ENCODE peak calls at places on chromosomes 6 and 20, in seven cellular contexts. E is H1, Y is SK-N-SH, P is K562, J is HepG2, X is HCT116, S is GM12878. N is an unnamed sample.

GRCh38 chr6:52162940-52163908 is 23.0 kb upstream of the IL17A start:
- DNase-seq in S (no peak), X (peak), P (no peak), Y (no peak), E (no peak), J (peak), N (no peak)

GRCh38 chr6:31815025-31815838 is at the start of the genes HSPA1A and HSPA1L:
- DNase-seq in E (peak), Y (peak), S (no peak), P (peak), X (no peak), J (peak), N (peak)

GRCh38 chr6:22363166-22363965 is 66.5 kb upstream of the PRL start:
- DNase-seq in X (no peak), P (no peak), J (peak), Y (no peak), S (no peak), E (no peak), N (no peak)

GRCh38 chr6:107115695-107116327 is 496 bp upstream of the BEND3 start:
- DNase-seq in E (no peak), J (peak), X (no peak), S (no peak), P (peak), Y (peak), N (peak)

GRCh38 chr6:142174681-142175080 is 27.6 kb downstream of the VTA1 start:
- DNase-seq in S (no peak), E (no peak), P (no peak), Y (no peak), J (no peak), X (no peak), N (no peak)

GRCh38 chr20:381581-382290 is 1.2 kb downstream of the TRIB3 start:
- DNase-seq in E (no peak), S (peak), P (peak), J (peak), X (peak), Y (peak), N (no peak)

GRCh38 chr20:49372095-49372734 is 94.4 kb upstream of the ZNFX1 start:
- DNase-seq in P (no peak), X (no peak), E (no peak), J (no peak), Y (no peak), S (no peak), N (no peak)

GRCh38 chr6:30206799-30207618 is 6.2 kb downstream of the TRIM26 start:
- DNase-seq in E (no peak), P (no peak), J (peak), S (no peak), X (no peak), Y (no peak), N (no peak)

GRCh38 chr20:33788351-33789049 is 22.6 kb upstream of the CHMP4B start:
- DNase-seq in E (no peak), S (no peak), J (no peak), Y (no peak), X (no peak), P (no peak), N (no peak)

GRCh38 chr6:4316867-4317400 is 181.6 kb upstream of the ECI2 start:
- DNase-seq in Y (no peak), P (no peak), J (no peak), X (no peak), S (no peak), E (no peak), N (no peak)

GRCh38 chr20:61887694-61888093 is 178.0 kb downstream of the TAF4 start:
- DNase-seq in X (no peak), J (no peak), S (no peak), P (no peak), Y (no peak), E (no peak), N (no peak)

GRCh38 chr6:142537612-142538478 is 236.0 kb downstream of the ADGRG6 start:
- DNase-seq in S (no peak), E (peak), P (peak), X (peak), Y (no peak), J (peak), N (no peak)

GRCh38 chr20:6140947-6141346 is 18.1 kb upstream of the FERMT1 start:
- DNase-seq in S (no peak), X (no peak), Y (peak), J (peak), E (no peak), P (no peak), N (peak)

GRCh38 chr20:54848262-54848661 is 372.9 kb downstream of the DOK5 start:
- DNase-seq in E (no peak), Y (peak), X (no peak), S (no peak), P (no peak), J (no peak), N (no peak)

GRCh38 chr20:17533396-17533795 is 2.2 kb upstream of the BFSP1 start:
- DNase-seq in X (peak), J (peak), E (no peak), P (peak), Y (peak), S (no peak), N (no peak)

GRCh38 chr6:18380165-18380564 is 7.0 kb upstream of the RNF144B start:
- DNase-seq in Y (no peak), X (no peak), P (no peak), E (no peak), J (no peak), S (no peak), N (no peak)

GRCh38 chr20:24001901-24002405 is 13.4 kb upstream of the GGTLC1 start:
- DNase-seq in Y (no peak), S (no peak), J (no peak), P (no peak), E (no peak), X (no peak), N (no peak)

GRCh38 chr6:7819641-7820040 is 90.9 kb downstream of the TXNDC5 start:
- DNase-seq in P (no peak), E (no peak), Y (no peak), X (no peak), J (no peak), S (no peak), N (no peak)

GRCh38 chr6:94721459-94721858 is 855.9 kb upstream of the MANEA start:
- DNase-seq in J (no peak), X (no peak), S (no peak), P (no peak), E (no peak), Y (no peak), N (no peak)

GRCh38 chr6:158787395-158787794 is 31.8 kb downstream of the EZR start:
- DNase-seq in X (no peak), Y (no peak), S (no peak), E (no peak), P (no peak), J (no peak), N (no peak)

DNA sequence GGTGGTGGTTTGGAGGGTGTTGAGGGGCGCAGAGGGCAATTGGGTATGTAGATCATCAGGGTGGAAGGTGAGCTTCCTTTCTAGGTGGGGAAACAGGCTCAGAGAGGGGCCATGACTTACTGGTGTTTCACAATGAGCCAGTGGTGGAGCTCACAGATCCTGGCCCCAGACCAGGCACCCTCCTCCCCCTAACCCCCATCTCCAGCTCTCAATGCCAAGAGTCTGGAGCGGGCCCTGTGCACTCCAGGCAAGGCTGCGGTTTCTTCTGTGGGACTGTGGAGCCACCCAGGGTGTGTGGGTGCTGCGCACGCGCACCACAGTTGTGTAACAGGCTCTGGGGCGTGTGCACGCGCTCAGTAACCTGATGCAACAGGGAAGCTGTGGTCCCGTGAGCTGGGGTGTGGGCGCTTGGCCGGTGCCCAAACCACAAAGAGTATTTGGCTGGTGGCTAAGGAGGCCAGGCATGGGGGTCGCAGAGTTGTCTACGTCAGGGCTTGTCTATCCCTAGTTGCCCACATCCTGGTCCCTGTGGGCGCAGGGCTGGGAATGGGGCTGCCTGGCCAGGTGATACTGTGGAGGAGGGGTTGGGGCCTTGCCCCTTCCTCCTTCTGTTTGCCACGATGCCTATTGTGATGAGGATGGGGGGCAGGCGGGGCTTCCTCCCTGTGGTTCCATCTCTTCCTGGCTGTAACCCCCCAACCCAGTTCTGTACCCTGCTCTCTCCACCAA is 37.5 kb upstream of the MRPS18A start:
- DNase-seq in J (peak), E (no peak), X (peak), S (peak), P (peak), Y (no peak), N (peak)
- TF ChIP-seq JUND in J (peak), E (no peak), X (no peak), S (no peak), P (peak), Y (no peak), N (no peak)

GRCh38 chr20:47687095-47687987 is 97.9 kb downstream of the SULF2 start:
- DNase-seq in E (no peak), P (no peak), S (no peak), J (no peak), Y (no peak), X (no peak), N (no peak)
- TF ChIP-seq JUND in E (no peak), P (no peak), S (no peak), J (no peak), Y (no peak), X (no peak), N (no peak)

GRCh38 chr6:125839471-125839870 is 48.7 kb downstream of the NCOA7 start:
- DNase-seq in X (no peak), E (no peak), S (no peak), Y (no peak), J (no peak), P (no peak), N (no peak)
- TF ChIP-seq JUND in X (no peak), E (no peak), S (no peak), Y (no peak), J (no peak), P (no peak), N (no peak)

GRCh38 chr20:45950330-45950646 is 15.8 kb downstream of the PCIF1 start:
- DNase-seq in S (no peak), P (no peak), Y (no peak), E (no peak), X (no peak), J (no peak), N (no peak)

GRCh38 chr20:45951925-45952834 is 17.7 kb downstream of the PCIF1 start:
- DNase-seq in P (no peak), E (no peak), J (no peak), X (no peak), S (no peak), Y (no peak), N (no peak)

GRCh38 chr20:45951474-45951873 is 17.0 kb downstream of the PCIF1 start:
- DNase-seq in J (no peak), E (no peak), Y (no peak), X (no peak), P (no peak), S (no peak), N (no peak)

GRCh38 chr20:45952861-45953260 is 18.4 kb downstream of the PCIF1 start:
- DNase-seq in J (no peak), X (no peak), E (no peak), Y (no peak), P (no peak), S (no peak), N (no peak)

GRCh38 chr20:45953672-45954071 is 18.3 kb downstream of the ZNF335 start:
- DNase-seq in P (no peak), J (no peak), X (no peak), Y (no peak), S (no peak), E (no peak), N (no peak)
- TF ChIP-seq JUND in P (no peak), J (no peak), X (no peak), Y (no peak), S (no peak), E (no peak), N (no peak)

GRCh38 chr6:43307451-43308100 is 1.1 kb downstream of the CRIP3 start:
- DNase-seq in S (no peak), Y (no peak), P (no peak), J (no peak), X (no peak), E (no peak), N (no peak)

GRCh38 chr6:43303751-43304331 is 4.8 kb downstream of the CRIP3 start:
- DNase-seq in P (no peak), X (no peak), Y (no peak), S (no peak), E (no peak), J (no peak), N (no peak)

GRCh38 chr6:43304361-43304760 is 4.3 kb downstream of the CRIP3 start:
- DNase-seq in X (no peak), Y (no peak), P (no peak), E (no peak), J (no peak), S (no peak), N (no peak)

GRCh38 chr6:43304882-43305281 is 3.7 kb downstream of the CRIP3 start:
- DNase-seq in J (no peak), Y (no peak), E (no peak), X (no peak), P (no peak), S (no peak), N (no peak)

GRCh38 chr6:43306086-43306485 is 2.5 kb downstream of the CRIP3 start:
- DNase-seq in P (no peak), Y (no peak), X (no peak), S (no peak), E (no peak), J (no peak), N (no peak)
- TF ChIP-seq JUND in P (no peak), Y (no peak), X (no peak), S (no peak), E (no peak), J (no peak), N (no peak)

GRCh38 chr6:103983860-103984259 is 875.9 kb downstream of the HACE1 start:
- DNase-seq in E (no peak), J (no peak), S (no peak), Y (no peak), X (no peak), P (no peak), N (no peak)
- TF ChIP-seq JUND in E (no peak), J (no peak), S (no peak), Y (no peak), X (peak), P (no peak), N (no peak)